ENCODE peak calls at places on chromosomes 13 and 19, in six cellular contexts. R, E, M, W, A and V are unnamed samples.

GRCh38 chr13:95588134-95588533 is 35.6 kb downstream of the CLDN10 start:
- DNase-seq in R (no peak), E (no peak), M (no peak), W (no peak), A (no peak), V (no peak)

GRCh38 chr13:59776924-59777690 is 386.6 kb downstream of the DIAPH3 start:
- DNase-seq in R (peak), E (peak), M (no peak), W (peak), A (no peak), V (peak)

GRCh38 chr13:26584713-26585112 is 27.2 kb downstream of the WASF3 start:
- DNase-seq in R (peak), E (peak), M (no peak), W (peak), A (no peak), V (peak)

GRCh38 chr19:48745208-48745995 is 1.3 kb downstream of the IZUMO1 start:
- DNase-seq in R (peak), E (peak), M (no peak), W (peak), A (peak), V (peak)

GRCh38 chr13:72255908-72256307 is 388.9 kb upstream of the DACH1 start:
- DNase-seq in R (peak), E (peak), M (no peak), W (peak), A (no peak), V (peak)

GRCh38 chr13:88675997-88676396 is 1004.8 kb downstream of the SLITRK5 start:
- DNase-seq in R (no peak), E (no peak), M (no peak), W (no peak), A (no peak), V (no peak)

GRCh38 chr19:48963371-48964204 is 1.5 kb upstream of the FTL start:
- DNase-seq in R (peak), E (peak), M (no peak), W (peak), A (peak), V (peak)

GRCh38 chr19:6551607-6552450 is 21.0 kb downstream of the TNFSF9 start:
- DNase-seq in R (no peak), E (peak), M (no peak), W (no peak), A (no peak), V (peak)

GRCh38 chr19:21202865-21203494 is 61.1 kb downstream of the ZNF431 start:
- DNase-seq in R (peak), E (peak), M (no peak), W (no peak), A (no peak), V (peak)

GRCh38 chr19:32041681-32042292 is 303.6 kb upstream of the ZNF507 start:
- DNase-seq in R (peak), E (peak), M (no peak), W (no peak), A (no peak), V (peak)